ENCODE peak calls at places on chromosomes 7 and 10, in nine cellular contexts. P is body of pancreas, J is small intestine, M is tibial artery, R is WERI-Rb-1, F is HAP-1, X is BE2C, V is left lung, U is cardiac muscle cell. H is an unnamed sample.
A peak's percentile ranks its signal among the peaks of the same experiment; 100 is the strongest.

GRCh38 chr10:131896403-131896802 is 4.4 kb upstream of the PPP2R2D start:
- DNase-seq in P (no peak), J (no peak), M (no peak), R (no peak), F (no peak), X (no peak), V (no peak), U (no peak), H (no peak)

GRCh38 chr10:55311823-55312431 is 510.9 kb upstream of the PCDH15 start:
- DNase-seq in P (no peak), J (no peak), M (no peak), R (no peak), F (peak; percentile 41), X (no peak), V (no peak), U (no peak), H (no peak)

GRCh38 chr10:12448729-12449391 is 99.5 kb downstream of the CAMK1D start:
- DNase-seq in P (peak; percentile 39), J (peak; percentile 67), M (peak; percentile 70), R (no peak), F (no peak), X (no peak), V (no peak), U (peak; percentile 66), H (peak; percentile 94)

GRCh38 chr7:55571534-55572377 is 546 bp downstream of the VOPP1 start:
- DNase-seq in P (peak; percentile 63), J (peak; percentile 59), M (no peak), R (peak; percentile 54), F (peak; percentile 26), X (peak; percentile 54), V (peak; percentile 93), U (peak; percentile 57), H (peak; percentile 80)

GRCh38 chr7:114645451-114645850 is 230.8 kb downstream of the FOXP2 start:
- DNase-seq in P (no peak), J (no peak), M (no peak), R (no peak), F (no peak), X (no peak), V (no peak), U (no peak), H (no peak)

GRCh38 chr7:106370542-106370941 is 85.8 kb upstream of the NAMPT start:
- DNase-seq in P (no peak), J (no peak), M (no peak), R (peak; percentile 10), F (no peak), X (no peak), V (no peak), U (no peak), H (no peak)

GRCh38 chr7:50119815-50120637 is 27.0 kb upstream of the ZPBP start:
- DNase-seq in P (no peak), J (no peak), M (no peak), R (peak; percentile 45), F (no peak), X (peak; percentile 19), V (peak; percentile 19), U (no peak), H (peak; percentile 59)

GRCh38 chr10:93435621-93436385 is 46.3 kb downstream of the MYOF start:
- DNase-seq in P (peak; percentile 35), J (no peak), M (no peak), R (no peak), F (peak; percentile 96), X (no peak), V (no peak), U (peak; percentile 82), H (no peak)

GRCh38 chr7:153509763-153510162 is 542.4 kb upstream of the DPP6 start:
- DNase-seq in P (no peak), J (no peak), M (no peak), R (no peak), F (no peak), X (no peak), V (no peak), U (no peak), H (no peak)

GRCh38 chr10:91034494-91035157 is 113.7 kb upstream of the ANKRD1 start:
- DNase-seq in P (peak; percentile 63), J (no peak), M (peak; percentile 87), R (no peak), F (peak; percentile 79), X (no peak), V (no peak), U (peak; percentile 91), H (no peak)

GRCh38 chr10:91032614-91033248 is 111.8 kb upstream of the ANKRD1 start:
- DNase-seq in P (peak; percentile 49), J (no peak), M (peak; percentile 68), R (no peak), F (no peak), X (peak; percentile 43), V (no peak), U (peak; percentile 75), H (no peak)

GRCh38 chr10:91033536-91033935 is 112.6 kb upstream of the ANKRD1 start:
- DNase-seq in P (no peak), J (no peak), M (no peak), R (no peak), F (no peak), X (peak; percentile 62), V (no peak), U (no peak), H (no peak)

GRCh38 chr10:91035650-91036292 is 114.9 kb upstream of the ANKRD1 start:
- DNase-seq in P (no peak), J (no peak), M (no peak), R (no peak), F (no peak), X (no peak), V (no peak), U (no peak), H (no peak)

DNA sequence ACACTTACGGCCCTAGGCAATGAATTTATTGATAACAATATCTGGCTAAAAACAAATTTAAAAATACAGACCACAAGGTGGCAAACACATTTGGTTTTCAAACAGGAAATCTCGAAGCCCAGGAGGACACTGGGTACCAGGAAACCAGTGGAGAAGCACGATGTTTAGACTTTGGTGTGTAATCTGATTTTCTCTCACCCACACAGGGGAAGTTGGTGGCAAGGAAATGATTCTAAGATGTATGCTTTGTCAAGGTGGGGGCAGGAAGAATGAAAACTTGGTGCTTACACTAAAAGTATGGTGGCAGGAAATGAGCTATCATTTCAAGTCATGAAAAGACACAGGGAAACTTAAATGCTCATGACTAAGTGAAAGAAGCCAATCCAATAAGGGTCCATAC is 113.2 kb upstream of the ANKRD1 start:
- DNase-seq in P (no peak), J (peak; percentile 6), M (no peak), R (no peak), F (no peak), X (no peak), V (no peak), U (no peak), H (no peak)
- H3K9me3 ChIP-seq in P (no peaks in the 10 kb centered on the region), J (no peaks in the 10 kb centered on the region), M (no peaks in the 10 kb centered on the region), R (no peaks in the 10 kb centered on the region), F (no peaks in the 10 kb centered on the region), X (no peaks in the 10 kb centered on the region), V (no peaks in the 10 kb centered on the region), U (no peaks in the 10 kb centered on the region), H (no peaks in the 10 kb centered on the region)

GRCh38 chr7:101487753-101488152 is 125.1 kb downstream of the COL26A1 start:
- DNase-seq in P (no peak), J (no peak), M (no peak), R (no peak), F (no peak), X (no peak), V (no peak), U (no peak), H (no peak)

GRCh38 chr7:101488826-101489572 is 126.3 kb downstream of the COL26A1 start:
- DNase-seq in P (peak; percentile 7), J (no peak), M (no peak), R (no peak), F (peak; percentile 75), X (no peak), V (no peak), U (no peak), H (no peak)

GRCh38 chr7:101486056-101486763 is 123.5 kb downstream of the COL26A1 start:
- DNase-seq in P (no peak), J (no peak), M (no peak), R (no peak), F (peak; percentile 88), X (peak; percentile 21), V (no peak), U (peak; percentile 14), H (no peak)

GRCh38 chr7:101486764-101487458 is 124.2 kb downstream of the COL26A1 start:
- DNase-seq in P (no peak), J (no peak), M (no peak), R (no peak), F (no peak), X (peak; percentile 33), V (no peak), U (peak; percentile 32), H (no peak)
- H3K27me3 ChIP-seq in P (no peaks in the 10 kb centered on the region), J (no peaks in the 10 kb centered on the region), M (peaks cover 48% of the 10 kb centered on the region), R (no peaks in the 10 kb centered on the region), F (no peaks in the 10 kb centered on the region), X (no peaks in the 10 kb centered on the region), V (no peaks in the 10 kb centered on the region), U (no peaks in the 10 kb centered on the region), H (no peaks in the 10 kb centered on the region)

DNA sequence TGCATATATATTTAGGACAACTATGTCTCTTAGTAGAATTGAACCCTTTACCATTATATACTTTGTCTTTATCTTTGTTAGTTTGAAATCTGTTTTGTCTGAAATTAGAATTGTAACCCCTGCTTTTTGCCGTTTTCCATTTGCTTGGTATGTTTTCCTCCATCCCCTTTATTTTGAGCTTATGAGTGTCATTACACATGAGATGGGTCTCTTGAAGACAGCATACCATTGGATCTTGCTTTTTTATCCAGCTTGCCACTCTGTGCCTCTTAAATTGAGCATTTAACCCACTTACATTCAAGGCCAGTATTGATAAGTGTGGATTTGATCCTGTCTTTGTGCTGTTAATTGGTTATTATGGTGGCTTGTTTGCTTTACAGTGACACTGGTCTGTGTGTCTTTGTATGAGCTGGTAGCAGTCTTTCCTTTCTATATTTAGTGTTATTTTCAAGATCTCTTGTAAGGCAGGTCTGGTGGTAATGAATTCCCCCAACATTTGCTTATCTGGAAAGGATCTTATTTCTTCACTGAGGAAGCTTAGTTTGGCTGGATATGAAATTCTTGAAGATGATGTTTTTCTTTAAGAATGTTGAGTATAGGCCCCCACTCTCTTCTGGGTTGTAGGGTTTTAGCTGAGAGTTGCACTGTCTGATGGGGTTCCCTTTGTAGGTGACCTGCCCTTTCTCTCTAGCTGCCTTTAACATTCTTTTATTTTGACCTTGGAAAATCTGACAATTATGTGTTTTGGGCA is 149.5 kb downstream of the AHR start:
- DNase-seq in P (no peak), J (no peak), M (no peak), R (no peak), F (no peak), X (no peak), V (no peak), U (no peak), H (no peak)
- H3K9me3 ChIP-seq in P (no peaks in the 10 kb centered on the region), J (no peaks in the 10 kb centered on the region), M (peaks cover 3% of the 10 kb centered on the region), R (peaks cover 3% of the 10 kb centered on the region), F (no peaks in the 10 kb centered on the region), X (no peaks in the 10 kb centered on the region), V (no peaks in the 10 kb centered on the region), U (no peaks in the 10 kb centered on the region), H (peaks cover 11% of the 10 kb centered on the region)

DNA sequence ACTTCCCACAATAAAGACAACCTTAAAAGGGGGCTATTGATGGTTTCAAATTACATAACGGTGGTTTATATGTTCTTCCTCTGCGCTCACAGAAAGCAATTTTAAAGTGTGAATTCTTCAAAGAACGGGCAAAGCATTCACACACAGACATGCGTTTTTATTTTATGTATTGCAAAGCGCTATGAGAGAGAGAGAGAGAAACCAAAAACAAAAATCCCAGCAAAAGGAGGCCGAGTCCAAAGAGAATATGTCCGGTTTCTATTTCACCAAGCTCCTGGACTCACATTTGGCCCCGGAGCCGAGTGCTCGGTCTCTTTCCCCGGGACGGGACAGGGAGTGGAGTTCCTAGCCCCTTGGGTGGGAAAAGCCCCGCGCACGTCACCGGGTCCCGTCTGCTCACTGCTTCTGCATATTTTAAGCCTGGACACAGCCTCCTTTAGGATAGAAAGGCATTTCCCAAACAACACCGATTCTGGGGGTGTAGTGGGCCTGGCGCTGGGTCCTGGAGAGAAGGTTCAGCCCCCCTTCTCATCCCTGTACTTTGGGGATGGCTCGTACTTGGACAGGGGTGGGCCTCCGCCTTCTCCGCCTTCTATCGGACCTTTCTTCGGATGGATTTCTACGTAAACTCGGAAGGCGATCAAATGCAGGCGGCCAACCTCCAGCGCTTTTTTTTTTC is 26.9 kb upstream of the VAX1 start:
- DNase-seq in P (no peak), J (no peak), M (no peak), R (no peak), F (no peak), X (no peak), V (no peak), U (no peak), H (no peak)
- H3K27me3 ChIP-seq in P (peaks cover 80% of the 10 kb centered on the region), J (peaks cover 59% of the 10 kb centered on the region), M (peaks cover 100% of the 10 kb centered on the region), R (peaks cover 78% of the 10 kb centered on the region), F (peaks cover 17% of the 10 kb centered on the region), X (peaks cover 98% of the 10 kb centered on the region), V (peaks cover 99% of the 10 kb centered on the region), U (peaks cover 100% of the 10 kb centered on the region), H (peaks cover 44% of the 10 kb centered on the region)

H was measured in CD4-positive, CD25-positive, alpha-beta regulatory T cell.